ENCODE peak calls at places on chromosomes 6 and 20, in ten cellular contexts. P, E, Z, G, M, A, L, J, O and H are unnamed samples.

GRCh38 chr20:25623225-25623735 is 534 bp downstream of the NANP start:
- DNase-seq in P (no peak), E (no peak), Z (no peak), G (no peak), M (no peak), A (no peak), L (peak; percentile 51), J (peak; percentile 48), O (peak; percentile 64), H (peak; percentile 32)

GRCh38 chr6:151577257-151577656 is 83.4 kb downstream of the CCDC170 start:
- DNase-seq in P (no peak), E (no peak), Z (no peak), G (no peak), M (no peak), A (no peak), L (no peak), J (no peak), O (no peak), H (no peak)

GRCh38 chr20:16295534-16295933 is 277.7 kb downstream of the KIF16B start:
- DNase-seq in P (no peak), E (no peak), Z (no peak), G (no peak), M (no peak), A (no peak), L (no peak), J (no peak), O (no peak), H (no peak)

GRCh38 chr6:3664641-3665041 is 86.9 kb downstream of the PXDC1 start:
- DNase-seq in P (no peak), E (no peak), Z (no peak), G (no peak), M (no peak), A (no peak), L (no peak), J (no peak), O (no peak), H (peak; percentile 42)

GRCh38 chr6:3389390-3390167 is 67.3 kb downstream of the SLC22A23 start:
- DNase-seq in P (no peak), E (no peak), Z (no peak), G (peak; percentile 90), M (no peak), A (no peak), L (no peak), J (no peak), O (no peak), H (no peak)

GRCh38 chr20:916125-916799 is at the start of gene ANGPT4:
- DNase-seq in P (no peak), E (no peak), Z (no peak), G (no peak), M (no peak), A (no peak), L (no peak), J (no peak), O (no peak), H (no peak)

GRCh38 chr20:38932457-38933120 is 6.4 kb downstream of the FAM83D start:
- DNase-seq in P (peak; percentile 57), E (no peak), Z (no peak), G (no peak), M (no peak), A (no peak), L (no peak), J (no peak), O (no peak), H (peak; percentile 88)

GRCh38 chr6:33640361-33640760 is 19.2 kb downstream of the ITPR3 start:
- DNase-seq in P (no peak), E (no peak), Z (no peak), G (no peak), M (no peak), A (no peak), L (no peak), J (no peak), O (no peak), H (no peak)

GRCh38 chr6:149964243-149965190 is 774 bp downstream of the ULBP1 start:
- DNase-seq in P (no peak), E (peak; percentile 37), Z (no peak), G (peak; percentile 8), M (no peak), A (no peak), L (no peak), J (peak; percentile 41), O (no peak), H (no peak)

GRCh38 chr20:45987108-45987780 is 15.2 kb upstream of the ZNF335 start:
- DNase-seq in P (no peak), E (peak; percentile 72), Z (no peak), G (no peak), M (peak; percentile 69), A (no peak), L (peak; percentile 78), J (peak; percentile 84), O (peak; percentile 87), H (peak; percentile 84)

GRCh38 chr20:46568570-46569129 is 18.2 kb upstream of the OCSTAMP start:
- DNase-seq in P (peak; percentile 48), E (no peak), Z (no peak), G (peak; percentile 32), M (no peak), A (no peak), L (peak; percentile 69), J (no peak), O (peak; percentile 79), H (peak; percentile 40)

GRCh38 chr6:35811699-35811995 is 6.5 kb downstream of the LHFPL5 start:
- DNase-seq in P (no peak), E (no peak), Z (no peak), G (no peak), M (no peak), A (no peak), L (no peak), J (no peak), O (no peak), H (no peak)

GRCh38 chr6:30998785-30999184 is 11.5 kb upstream of the MUC22 start:
- DNase-seq in P (no peak), E (no peak), Z (no peak), G (no peak), M (no peak), A (no peak), L (no peak), J (no peak), O (no peak), H (no peak)

GRCh38 chr6:72048080-72048479 is 161.7 kb downstream of the RIMS1 start:
- DNase-seq in P (no peak), E (no peak), Z (no peak), G (peak; percentile 28), M (no peak), A (no peak), L (no peak), J (no peak), O (no peak), H (no peak)

GRCh38 chr20:45088247-45088646 is 12.7 kb downstream of the KCNS1 start:
- DNase-seq in P (no peak), E (no peak), Z (no peak), G (peak; percentile 74), M (no peak), A (no peak), L (no peak), J (no peak), O (no peak), H (peak; percentile 49)

GRCh38 chr20:58424218-58424617 is 35.2 kb downstream of the VAPB start:
- DNase-seq in P (no peak), E (no peak), Z (no peak), G (no peak), M (no peak), A (no peak), L (no peak), J (no peak), O (no peak), H (no peak)

GRCh38 chr6:116359835-116360234 is 10.9 kb upstream of the DSE start:
- DNase-seq in P (no peak), E (no peak), Z (no peak), G (no peak), M (no peak), A (no peak), L (no peak), J (no peak), O (no peak), H (no peak)

GRCh38 chr6:90095788-90096187 is 200.9 kb downstream of the BACH2 start:
- DNase-seq in P (no peak), E (no peak), Z (no peak), G (no peak), M (no peak), A (no peak), L (no peak), J (no peak), O (no peak), H (no peak)

GRCh38 chr6:158026901-158027589 is 45.4 kb downstream of the SYNJ2 start:
- DNase-seq in P (no peak), E (no peak), Z (no peak), G (no peak), M (peak; percentile 55), A (no peak), L (no peak), J (no peak), O (peak; percentile 44), H (no peak)

GRCh38 chr20:33337119-33337518 is 54.1 kb downstream of the BPIFB1 start:
- DNase-seq in P (no peak), E (no peak), Z (no peak), G (no peak), M (no peak), A (no peak), L (no peak), J (no peak), O (no peak), H (peak; percentile 28)